ENCODE peak calls at places on chromosomes 2 and 18, in eight cellular contexts. B is B cell, C is AG10803, I is kidney epithelial cell, R is heart left ventricle, F is right atrium auricular region, L is nephron progenitor cell, T is GM10248. G is an unnamed sample.

GRCh38 chr2:54708584-54709340 is 14.7 kb upstream of the EML6 start:
- DNase-seq in T (no peak), C (peak), L (no peak), I (no peak), F (no peak), R (peak), B (no peak), G (peak)

GRCh38 chr2:17196380-17196779 is 321.9 kb downstream of the RAD51AP2 start:
- DNase-seq in B (no peak), R (no peak), L (no peak), I (no peak), C (no peak), F (no peak), T (no peak), G (no peak)

GRCh38 chr2:61151434-61151833 is 10.6 kb upstream of the C2orf74 start:
- DNase-seq in T (no peak), L (no peak), I (no peak), R (no peak), F (no peak), B (no peak), C (peak), G (peak)

GRCh38 chr2:219560037-219560892 is 11.1 kb downstream of the OBSL1 start:
- DNase-seq in F (no peak), T (peak), L (no peak), R (no peak), B (no peak), I (no peak), C (no peak), G (no peak)

GRCh38 chr2:68284896-68285295 is 32.6 kb upstream of the PPP3R1 start:
- DNase-seq in C (peak), F (no peak), R (no peak), T (no peak), L (no peak), I (no peak), B (no peak), G (peak)

GRCh38 chr2:121080013-121080772 is 204.8 kb downstream of the TFCP2L1 start:
- DNase-seq in C (peak), I (no peak), B (no peak), F (no peak), R (no peak), T (peak), L (peak), G (peak)

GRCh38 chr2:231367178-231367577 is 28.3 kb upstream of the B3GNT7 start:
- DNase-seq in F (no peak), I (no peak), C (no peak), R (no peak), T (no peak), L (no peak), B (no peak), G (no peak)

GRCh38 chr2:15159751-15160177 is 401.4 kb downstream of the NBAS start:
- DNase-seq in C (peak), F (no peak), T (peak), I (no peak), B (no peak), R (no peak), L (no peak), G (peak)

GRCh38 chr2:226439337-226439736 is 360.3 kb downstream of the IRS1 start:
- DNase-seq in L (no peak), B (no peak), F (no peak), I (no peak), C (no peak), R (no peak), T (no peak), G (no peak)

DNA sequence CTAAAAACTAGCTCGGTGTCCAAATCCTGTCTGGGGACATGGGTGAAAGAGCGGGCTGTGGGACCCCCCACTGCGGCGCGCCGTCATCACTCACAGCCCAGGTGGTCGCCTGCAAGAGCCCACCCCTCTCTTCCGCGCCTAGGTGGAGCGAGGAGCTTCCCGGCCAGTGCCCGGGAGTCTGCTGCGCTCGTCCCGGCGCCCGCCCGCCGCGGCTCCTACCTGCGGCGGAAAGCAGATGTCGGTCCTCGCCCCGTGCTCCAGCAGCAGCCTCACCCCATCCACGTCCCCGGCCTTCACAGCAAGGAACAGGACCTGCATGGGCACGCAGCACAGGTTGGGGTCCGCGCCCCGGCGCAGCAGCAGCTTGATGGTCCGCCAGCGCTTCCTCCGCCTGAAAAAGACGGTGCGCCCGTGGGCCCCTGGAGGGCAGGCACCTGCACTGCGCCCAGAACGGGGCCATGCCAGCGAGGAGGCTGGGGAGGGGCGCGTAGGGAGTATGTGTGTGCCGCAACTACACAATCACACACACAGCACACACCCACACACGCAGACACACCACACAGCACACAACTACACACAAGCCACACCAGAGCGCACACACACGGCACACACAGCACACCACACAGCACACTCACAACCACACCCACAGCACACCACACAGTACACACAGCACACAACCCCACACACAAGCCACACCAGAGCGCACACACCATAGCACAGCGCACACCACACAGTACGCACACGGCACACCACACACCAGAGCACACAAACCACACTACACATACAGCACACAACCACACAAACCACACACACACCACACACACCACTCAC is 37.4 kb downstream of the ANKMY1 start:
- DNase-seq in F (no peak), T (no peak), B (no peak), C (no peak), L (no peak), R (no peak), I (no peak), G (peak)
- TF ChIP-seq CTCF in F (no peak), T (no peak), B (no peak), C (peak), L (no peak), R (no peak), I (peak), G (peak)

GRCh38 chr2:232588031-232588430 is 37.5 kb downstream of the EIF4E2 start:
- DNase-seq in R (no peak), F (no peak), L (no peak), T (no peak), C (no peak), I (no peak), B (no peak), G (no peak)

GRCh38 chr2:232593931-232594330 is 39.5 kb upstream of the EFHD1 start:
- DNase-seq in B (no peak), L (no peak), C (no peak), R (no peak), I (no peak), F (no peak), T (no peak), G (no peak)

GRCh38 chr2:232588680-232589585 is 38.4 kb downstream of the EIF4E2 start:
- DNase-seq in B (no peak), L (no peak), C (peak), I (no peak), R (no peak), T (no peak), F (peak), G (peak)

GRCh38 chr2:232597362-232598079 is 35.9 kb upstream of the EFHD1 start:
- DNase-seq in I (no peak), T (no peak), R (no peak), F (no peak), L (no peak), C (no peak), B (no peak), G (no peak)

DNA sequence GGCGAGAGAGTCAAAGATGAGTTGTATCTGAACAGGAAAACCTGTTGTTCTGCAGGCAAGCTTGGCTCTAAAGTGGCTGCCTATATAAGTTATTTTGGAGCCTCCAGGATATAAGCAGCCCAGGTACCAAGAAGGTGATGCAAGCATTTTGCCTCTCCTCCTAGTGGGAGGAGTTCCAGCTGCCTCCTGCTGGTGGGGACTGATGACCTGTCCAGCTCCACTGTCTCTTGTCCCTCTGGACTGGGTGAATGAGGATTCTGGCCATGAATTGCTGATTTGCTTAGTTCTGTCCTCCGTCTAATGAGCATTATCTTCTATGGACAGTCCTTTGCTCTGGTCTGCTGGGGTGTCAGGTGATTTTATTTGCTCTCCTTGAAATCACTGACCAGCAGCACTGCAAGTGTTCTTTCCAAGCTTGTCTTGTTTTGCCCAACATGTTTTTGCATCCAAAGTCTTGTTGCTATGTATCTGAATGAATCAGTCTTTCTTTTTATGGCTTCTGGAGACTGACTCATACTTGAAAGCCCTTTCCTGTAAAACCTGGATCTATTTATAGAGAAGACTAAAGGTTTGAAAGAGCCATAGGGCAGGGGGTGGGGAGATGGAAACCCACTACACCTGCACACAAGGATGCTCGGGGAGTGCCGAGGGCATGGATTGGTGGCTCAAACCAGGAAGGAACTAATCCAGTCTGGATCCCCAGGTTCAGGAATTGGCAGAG is 40.6 kb upstream of the EFHD1 start:
- DNase-seq in F (no peak), T (no peak), C (peak), L (no peak), B (no peak), R (no peak), I (peak), G (peak)
- TF ChIP-seq CTCF in F (no peak), T (no peak), C (peak), L (no peak), B (no peak), R (no peak), I (peak), G (peak)

GRCh38 chr18:67192535-67192934 is 324.0 kb downstream of the DSEL start:
- DNase-seq in B (no peak), L (no peak), R (no peak), I (no peak), T (no peak), F (no peak), C (no peak), G (no peak)

GRCh38 chr18:67200665-67201064 is 315.9 kb downstream of the DSEL start:
- DNase-seq in T (no peak), F (no peak), C (no peak), B (no peak), L (no peak), R (no peak), I (no peak), G (no peak)

GRCh38 chr18:67199993-67200617 is 316.4 kb downstream of the DSEL start:
- DNase-seq in R (no peak), C (peak), T (peak), L (no peak), F (no peak), I (peak), B (no peak), G (peak)

DNA sequence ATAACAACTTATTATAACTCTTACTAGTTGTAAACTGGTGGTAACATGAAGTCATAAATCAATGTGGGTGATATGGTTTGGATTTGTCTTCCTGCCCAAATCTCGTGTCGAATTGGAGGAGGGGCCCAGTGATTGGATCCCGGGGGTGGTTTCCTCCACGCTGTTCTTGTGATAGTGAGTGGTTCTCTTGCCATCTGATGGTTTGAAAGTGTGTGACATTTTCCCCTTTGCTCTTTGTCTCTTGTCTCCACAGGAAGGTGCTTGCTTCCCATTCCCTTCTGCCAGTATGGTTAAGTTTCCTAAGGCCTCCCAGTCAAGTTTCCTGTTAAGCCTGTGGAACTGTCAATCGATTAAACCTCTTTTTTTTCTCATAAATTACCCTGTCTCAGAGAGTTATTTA is 321.6 kb downstream of the DSEL start:
- DNase-seq in F (no peak), I (no peak), B (no peak), R (no peak), C (no peak), L (no peak), T (no peak), G (no peak)
- TF ChIP-seq CTCF in F (no peak), I (no peak), B (no peak), R (no peak), C (no peak), L (no peak), T (no peak), G (no peak)

GRCh38 chr2:127640082-127641072 is 5.6 kb upstream of the GPR17 start:
- DNase-seq in T (peak), I (no peak), L (no peak), R (no peak), F (no peak), C (no peak), B (peak), G (no peak)
- TF ChIP-seq CTCF in T (peak), I (peak), L (peak), R (peak), F (no peak), C (peak), B (peak), G (no peak)

DNA sequence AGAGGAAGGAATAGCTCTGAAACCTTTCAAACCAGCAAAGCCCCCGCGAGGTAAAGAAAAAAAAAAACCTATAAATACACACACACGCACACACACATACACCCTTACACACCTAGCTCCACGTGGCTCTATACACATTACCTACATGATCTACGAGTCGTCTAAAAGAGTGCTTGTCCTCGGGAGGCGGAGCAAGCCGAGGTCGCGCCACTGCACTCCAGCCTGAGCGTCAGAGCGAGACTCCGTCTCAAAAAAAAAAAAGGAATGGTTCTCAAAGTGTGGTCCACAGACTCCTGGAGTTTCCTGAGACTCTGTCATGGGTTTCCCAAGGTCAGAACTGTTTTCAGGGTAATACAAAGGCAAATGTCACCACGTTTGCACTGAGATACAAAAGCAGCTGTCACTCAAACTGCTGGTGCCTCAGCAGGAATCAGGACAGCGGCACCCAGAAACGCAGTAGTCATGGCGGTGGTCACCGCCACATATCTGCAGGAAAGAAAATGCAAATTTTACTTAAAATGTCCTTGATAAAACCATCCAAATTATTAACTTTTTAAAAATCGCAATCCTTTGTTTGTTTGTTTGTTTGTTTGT is 130.0 kb upstream of the GPC1 start:
- DNase-seq in F (no peak), B (no peak), L (no peak), R (no peak), I (no peak), C (no peak), T (no peak), G (no peak)
- TF ChIP-seq CTCF in F (no peak), B (no peak), L (no peak), R (no peak), I (no peak), C (no peak), T (no peak), G (no peak)

GRCh38 chr2:96580771-96581170 is 44.2 kb downstream of the ARID5A start:
- DNase-seq in R (no peak), F (no peak), I (no peak), C (no peak), T (no peak), B (no peak), L (peak), G (peak)
- TF ChIP-seq CTCF in R (no peak), F (no peak), I (no peak), C (peak), T (peak), B (no peak), L (no peak), G (peak)

DNA sequence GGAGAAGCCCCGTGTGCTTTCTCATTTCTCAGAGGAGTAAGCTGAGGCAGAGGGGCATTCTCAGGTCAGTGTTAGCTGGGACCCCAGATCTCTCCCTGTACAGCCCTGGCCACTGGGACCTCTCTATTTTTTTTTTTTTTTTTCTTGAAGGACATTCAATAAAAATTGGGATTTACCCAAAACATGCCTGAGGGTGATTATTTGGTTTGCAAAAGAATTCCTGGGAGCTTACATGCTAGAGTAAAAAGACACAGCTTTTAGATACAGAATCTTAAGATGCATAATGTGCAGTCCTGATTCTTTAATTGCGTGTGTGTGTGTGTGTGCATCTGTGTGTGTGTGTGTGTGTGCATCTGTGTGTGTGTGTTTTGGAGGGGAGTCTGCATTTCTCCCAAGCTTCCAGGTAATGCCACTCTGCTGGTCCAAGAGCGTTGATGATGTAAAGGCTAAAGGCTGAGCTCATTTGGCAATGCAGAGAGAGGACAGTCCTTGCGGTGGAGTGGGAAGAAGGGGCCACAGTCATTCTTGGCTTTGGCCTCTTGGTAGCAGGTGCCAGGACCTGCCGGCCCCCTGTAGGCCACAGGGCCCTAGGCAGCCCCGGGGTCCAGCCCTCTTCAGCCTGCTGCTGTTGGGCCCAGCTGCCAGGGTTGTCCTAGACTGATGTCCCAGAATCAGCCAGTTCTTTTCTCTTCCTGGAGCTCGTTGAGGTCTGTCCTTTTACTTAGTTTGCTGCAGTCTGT is 74.1 kb upstream of the MCFD2 start:
- DNase-seq in I (no peak), R (no peak), F (no peak), C (peak), B (no peak), L (no peak), T (no peak), G (no peak)
- TF ChIP-seq CTCF in I (no peak), R (no peak), F (no peak), C (no peak), B (no peak), L (no peak), T (no peak), G (no peak)

G was measured in epithelial cell of esophagus.